ENCODE peak calls at places on chromosomes 3 and 15, in six cellular contexts. W is neuronal stem cell; E is GM23248; R is MM.1S; S is ascending aorta; P is CD8-positive, alpha-beta memory T cell. K is an unnamed sample.

GRCh38 chr3:138186216-138186615 is 885 bp upstream of the ARMC8 start:
- DNase-seq in W (peak; percentile 8), E (no peak), R (no peak), S (no peak), P (no peak), K (no peak)

GRCh38 chr3:70963412-70963811 is 620.1 kb downstream of the FOXP1 start:
- DNase-seq in W (peak; percentile 44), E (no peak), R (no peak), S (no peak), P (no peak), K (no peak)

GRCh38 chr3:105653161-105653560 is 215.7 kb downstream of the CBLB start:
- DNase-seq in W (no peak), E (no peak), R (no peak), S (no peak), P (no peak), K (peak; percentile 1)

GRCh38 chr3:174089592-174089991 is 692.0 kb downstream of the NLGN1 start:
- DNase-seq in W (no peak), E (no peak), R (no peak), S (no peak), P (no peak), K (no peak)

GRCh38 chr3:64163755-64164148 is 61.5 kb downstream of the PRICKLE2 start:
- DNase-seq in W (no peak), E (peak; percentile 98), R (no peak), S (no peak), P (no peak), K (no peak)

GRCh38 chr3:40229963-40230362 is 79.5 kb upstream of the EIF1B start:
- DNase-seq in W (no peak), E (no peak), R (no peak), S (no peak), P (no peak), K (no peak)

GRCh38 chr15:90750186-90750585 is 33.0 kb downstream of the BLM start:
- DNase-seq in W (no peak), E (no peak), R (no peak), S (no peak), P (no peak), K (no peak)

GRCh38 chr15:29089731-29090616 is 179.6 kb downstream of the NSMCE3 start:
- DNase-seq in W (no peak), E (no peak), R (no peak), S (no peak), P (peak; percentile 39), K (no peak)

GRCh38 chr3:7382293-7383033 is 521.5 kb downstream of the GRM7 start:
- DNase-seq in W (no peak), E (no peak), R (no peak), S (no peak), P (no peak), K (no peak)

GRCh38 chr15:90870354-90871096 is 2.1 kb downstream of the FURIN start:
- DNase-seq in W (no peak), E (peak; percentile 51), R (no peak), S (no peak), P (no peak), K (no peak)

GRCh38 chr3:71582612-71583568 is 638 bp downstream of the FOXP1 start:
- DNase-seq in W (peak; percentile 80), E (peak; percentile 75), R (peak; percentile 53), S (peak; percentile 43), P (peak; percentile 45), K (no peak)

GRCh38 chr15:89400121-89400996 is 65.7 kb upstream of the POLG start:
- DNase-seq in W (no peak), E (no peak), R (peak; percentile 21), S (no peak), P (no peak), K (no peak)

GRCh38 chr3:125585595-125586223 is 9.6 kb downstream of the OSBPL11 start:
- DNase-seq in W (peak; percentile 60), E (peak; percentile 76), R (peak; percentile 42), S (no peak), P (peak; percentile 18), K (peak; percentile 63)

GRCh38 chr3:16071246-16071645 is 103.2 kb upstream of the GALNT15 start:
- DNase-seq in W (no peak), E (no peak), R (no peak), S (no peak), P (no peak), K (no peak)
- H3K4me3 ChIP-seq in W (no peak overlapping the region), E (no peak overlapping the region), R (no peak overlapping the region), S (no peak overlapping the region), P (no peak overlapping the region), K (no peak overlapping the region)

DNA sequence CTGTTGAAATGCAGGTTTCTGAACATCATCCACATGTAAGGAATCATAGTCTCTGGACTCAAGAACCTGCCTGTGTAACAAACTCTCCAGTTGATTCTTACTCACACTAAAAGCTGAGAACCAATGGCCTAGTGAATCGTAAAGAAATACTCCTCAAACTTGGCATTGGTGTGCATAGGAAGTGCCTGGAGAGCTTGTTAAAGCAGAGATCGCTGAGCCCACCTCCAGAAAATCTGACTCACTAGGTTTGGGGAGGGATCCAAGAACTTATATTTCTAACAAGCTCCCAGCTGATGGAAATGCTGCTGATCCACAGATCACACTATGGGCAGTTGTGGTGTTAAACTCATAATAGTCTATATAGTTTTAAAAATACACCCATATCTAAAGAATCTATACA is 55.8 kb upstream of the LMCD1 start:
- DNase-seq in W (no peak), E (peak; percentile 97), R (no peak), S (no peak), P (no peak), K (no peak)
- H3K4me1 ChIP-seq in W (peaks cover 29% of the 10 kb centered on the region), E (peaks cover 56% of the 10 kb centered on the region), R (no peaks in the 10 kb centered on the region), S (peaks cover 33% of the 10 kb centered on the region), P (no peaks in the 10 kb centered on the region), K (peaks cover 5% of the 10 kb centered on the region)

DNA sequence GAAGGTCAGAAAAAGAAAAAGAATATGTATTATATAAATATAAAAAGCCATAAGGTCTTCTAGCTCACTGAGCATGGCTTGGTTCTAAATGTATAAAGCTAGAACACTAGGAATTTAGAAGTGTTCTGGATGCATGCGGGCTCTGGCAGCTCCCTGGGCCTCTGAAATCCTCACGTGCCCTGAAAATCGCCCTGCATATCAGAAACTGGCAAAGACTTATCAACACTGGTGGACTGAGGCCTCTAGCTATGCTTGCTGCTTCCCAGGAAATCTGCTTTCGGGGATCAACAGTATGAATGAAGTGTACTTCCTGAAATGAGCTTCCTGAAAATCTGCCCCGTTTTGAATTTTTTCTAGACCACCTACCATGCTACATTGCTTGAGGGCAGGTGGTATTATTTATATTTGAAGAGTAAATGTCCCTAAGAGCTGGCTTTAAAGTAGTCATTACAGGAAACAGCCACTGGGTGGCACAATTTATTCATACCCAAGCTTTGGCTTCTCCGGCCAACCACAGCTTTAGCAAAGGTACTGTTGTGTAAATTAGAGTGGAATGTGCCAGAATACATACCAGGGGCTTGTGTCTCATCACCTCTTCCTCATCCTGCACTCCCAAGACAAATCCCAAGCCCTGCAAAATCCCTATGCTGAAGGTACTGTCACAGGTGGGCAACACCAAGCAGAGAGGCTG is 17.7 kb downstream of the CRTAP start:
- DNase-seq in W (peak; percentile 70), E (peak; percentile 79), R (peak; percentile 68), S (no peak), P (peak; percentile 19), K (peak; percentile 68)
- H3K36me3 ChIP-seq in W (peaks cover 39% of the 10 kb centered on the region), E (peaks cover 28% of the 10 kb centered on the region), R (peaks cover 3% of the 10 kb centered on the region), S (peaks cover 75% of the 10 kb centered on the region), P (peaks cover 13% of the 10 kb centered on the region), K (peaks cover 8% of the 10 kb centered on the region)

DNA sequence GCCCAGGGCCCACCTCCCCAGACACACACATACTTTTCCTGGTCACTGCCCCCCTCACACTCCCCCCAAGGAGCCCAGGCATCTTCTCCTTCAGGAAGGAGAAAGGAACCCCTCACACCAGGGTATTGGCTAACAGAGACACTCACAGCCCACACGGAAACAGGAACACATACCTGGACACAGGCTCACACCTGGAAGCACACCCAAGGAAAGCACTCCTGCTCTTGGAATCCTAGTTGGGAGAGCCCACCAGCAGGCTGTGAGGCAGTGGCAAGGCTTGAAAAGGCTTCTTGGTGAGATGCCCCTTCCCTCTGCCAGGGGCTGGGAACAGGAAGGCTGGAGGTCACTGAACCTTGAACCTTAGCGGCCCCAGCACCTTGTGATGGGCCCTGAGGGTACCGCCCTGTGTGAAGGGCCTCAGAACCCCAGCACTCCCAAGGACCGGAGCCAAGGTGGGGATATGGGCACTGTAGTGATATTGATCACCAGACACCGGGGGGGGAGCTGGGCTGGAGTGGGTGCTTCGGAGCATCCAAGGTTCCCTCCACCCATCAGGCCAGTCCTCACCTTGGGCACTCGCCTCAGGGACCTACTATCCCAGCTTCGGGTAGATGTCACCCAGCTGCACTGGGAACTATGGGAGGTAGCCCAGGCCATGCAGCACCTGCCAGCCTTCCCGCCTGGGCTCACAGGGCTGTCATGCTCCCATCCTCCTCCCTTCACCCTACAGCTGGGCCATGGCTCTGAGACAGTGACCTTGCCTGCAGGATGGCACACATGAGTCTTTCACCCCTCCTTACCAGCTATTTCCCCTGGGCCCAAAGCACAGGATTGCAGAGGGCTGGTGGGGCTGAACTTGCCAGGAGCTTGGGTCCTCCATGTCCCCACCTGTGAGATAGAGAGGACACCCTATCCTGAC is 16.4 kb downstream of the MYL3 start:
- DNase-seq in W (no peak), E (no peak), R (no peak), S (no peak), P (no peak), K (no peak)
- H3K4me3 ChIP-seq in W (no peak overlapping the region), E (peak overlapping the region; percentile 67), R (peak overlapping the region; percentile 73), S (peak overlapping the region; percentile 48), P (peak overlapping the region; percentile 36), K (no peak overlapping the region)

GRCh38 chr3:133549565-133549964 is 23.9 kb upstream of the CDV3 start:
- DNase-seq in W (no peak), E (no peak), R (no peak), S (no peak), P (no peak), K (no peak)

GRCh38 chr3:133547432-133548041 is 25.9 kb upstream of the CDV3 start:
- DNase-seq in W (no peak), E (peak; percentile 74), R (peak; percentile 48), S (no peak), P (no peak), K (no peak)

GRCh38 chr3:133542871-133543270 is 30.6 kb upstream of the CDV3 start:
- DNase-seq in W (no peak), E (peak; percentile 8), R (no peak), S (no peak), P (no peak), K (no peak)

DNA sequence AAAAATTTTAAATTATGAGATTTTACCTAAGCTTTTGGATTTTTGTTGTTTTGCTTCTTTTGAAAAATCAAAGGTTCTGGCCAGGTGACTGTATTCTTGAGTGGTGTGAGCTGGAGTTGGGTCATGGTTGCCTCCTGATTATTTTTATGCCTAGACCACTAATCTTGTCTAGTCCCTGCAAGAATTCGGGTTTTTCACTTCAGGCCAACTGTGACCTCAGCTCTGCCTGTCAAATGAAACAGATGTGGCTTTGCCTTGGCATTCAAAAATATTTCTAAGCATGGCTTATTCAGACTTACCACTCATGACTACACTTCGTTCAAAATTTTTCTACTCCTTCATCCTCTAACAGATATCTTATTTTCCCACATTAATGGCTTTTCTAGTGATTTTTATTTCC is 25.4 kb upstream of the CDV3 start:
- DNase-seq in W (no peak), E (peak; percentile 71), R (peak; percentile 49), S (no peak), P (no peak), K (no peak)
- H3K4me1 ChIP-seq in W (no peaks in the 10 kb centered on the region), E (peaks cover 23% of the 10 kb centered on the region), R (peaks cover 39% of the 10 kb centered on the region), S (peaks cover 5% of the 10 kb centered on the region), P (no peaks in the 10 kb centered on the region), K (no peaks in the 10 kb centered on the region)